ENCODE peak calls at places on chromosomes 3 and 15, in eight cellular contexts. Y is non-pigmented ciliary epithelial cell, J is NCI-H510A treated with DMSO at 0.1 percent for 48 hours, M is T-cell, D is foreskin fibroblast, G is occipital lobe, H is HEK293T, R is substantia nigra. Q is an unnamed sample.
A peak's percentile ranks its signal among the peaks of the same experiment; 100 is the strongest.

GRCh38 chr3:114456742-114457141 is 162.9 kb downstream of the TIGIT start:
- DNase-seq in Y (no peak), J (no peak), M (no peak), D (no peak), G (no peak), H (no peak), R (no peak), Q (no peak)

GRCh38 chr3:12932347-12932746 is 91.0 kb upstream of the RPL32 start:
- DNase-seq in Y (no peak), J (no peak), M (no peak), D (no peak), G (peak; percentile 40), H (no peak), R (peak; percentile 33), Q (no peak)

GRCh38 chr3:178434206-178434805 is 101.9 kb upstream of the KCNMB2 start:
- DNase-seq in Y (no peak), J (peak; percentile 68), M (no peak), D (no peak), G (no peak), H (no peak), R (no peak), Q (no peak)

GRCh38 chr15:58497036-58497785 is 65.4 kb downstream of the LIPC start:
- DNase-seq in Y (no peak), J (no peak), M (no peak), D (no peak), G (no peak), H (no peak), R (peak; percentile 18), Q (no peak)

GRCh38 chr3:177281292-177281942 is 84.1 kb upstream of the TBL1XR1 start:
- DNase-seq in Y (no peak), J (no peak), M (no peak), D (no peak), G (no peak), H (no peak), R (no peak), Q (no peak)

GRCh38 chr3:182479335-182479734 is 314.0 kb upstream of the ATP11B start:
- DNase-seq in Y (no peak), J (no peak), M (no peak), D (no peak), G (no peak), H (no peak), R (no peak), Q (no peak)

GRCh38 chr15:96181873-96182301 is 148.6 kb upstream of the NR2F2 start:
- DNase-seq in Y (peak; percentile 68), J (no peak), M (no peak), D (peak; percentile 90), G (no peak), H (no peak), R (no peak), Q (no peak)

GRCh38 chr15:51263726-51264125 is 74.7 kb downstream of the CYP19A1 start:
- DNase-seq in Y (no peak), J (no peak), M (no peak), D (no peak), G (no peak), H (no peak), R (no peak), Q (no peak)

GRCh38 chr15:64748251-64748650 is 27.1 kb downstream of the RBPMS2 start:
- DNase-seq in Y (no peak), J (no peak), M (no peak), D (no peak), G (no peak), H (no peak), R (no peak), Q (no peak)

GRCh38 chr3:42159706-42160472 is 68.7 kb downstream of the TRAK1 start:
- DNase-seq in Y (no peak), J (peak; percentile 78), M (peak; percentile 44), D (peak; percentile 7), G (no peak), H (no peak), R (no peak), Q (peak; percentile 48)

GRCh38 chr15:52789008-52789600 is 1.0 kb downstream of the ONECUT1 start:
- DNase-seq in Y (no peak), J (no peak), M (no peak), D (no peak), G (no peak), H (no peak), R (no peak), Q (no peak)

GRCh38 chr15:60660290-60661051 is 181.5 kb upstream of the ICE2 start:
- DNase-seq in Y (peak; percentile 19), J (no peak), M (no peak), D (peak; percentile 41), G (no peak), H (no peak), R (no peak), Q (no peak)

GRCh38 chr15:35713733-35714132 is 167.8 kb upstream of the DPH6 start:
- DNase-seq in Y (peak; percentile 71), J (no peak), M (no peak), D (no peak), G (no peak), H (no peak), R (no peak), Q (no peak)

GRCh38 chr15:83436513-83437158 is 10.5 kb upstream of the SH3GL3 start:
- DNase-seq in Y (peak; percentile 15), J (no peak), M (no peak), D (peak; percentile 19), G (no peak), H (peak; percentile 63), R (no peak), Q (no peak)

GRCh38 chr15:90191795-90192494 is 9.2 kb upstream of the SEMA4B start:
- DNase-seq in Y (no peak), J (peak; percentile 95), M (peak; percentile 30), D (no peak), G (peak; percentile 82), H (no peak), R (peak; percentile 90), Q (peak; percentile 84)

GRCh38 chr3:69309810-69310209 is 76.1 kb downstream of the FRMD4B start:
- DNase-seq in Y (no peak), J (no peak), M (no peak), D (no peak), G (no peak), H (peak; percentile 28), R (no peak), Q (no peak)

GRCh38 chr3:162546910-162547309 is 1050.3 kb downstream of the OTOL1 start:
- DNase-seq in Y (no peak), J (no peak), M (no peak), D (no peak), G (no peak), H (no peak), R (no peak), Q (no peak)

GRCh38 chr15:87618203-87618725 is 638.3 kb downstream of the NTRK3 start:
- DNase-seq in Y (no peak), J (no peak), M (no peak), D (no peak), G (no peak), H (no peak), R (no peak), Q (no peak)

GRCh38 chr3:97278506-97278905 is 464.1 kb downstream of the EPHA6 start:
- DNase-seq in Y (no peak), J (no peak), M (no peak), D (no peak), G (no peak), H (no peak), R (no peak), Q (peak; percentile 38)

GRCh38 chr3:195543642-195544536 is 764 bp upstream of the PPP1R2 start:
- DNase-seq in Y (no peak), J (peak; percentile 47), M (no peak), D (no peak), G (no peak), H (no peak), R (no peak), Q (no peak)

GRCh38 chr3:45026038-45026437 is at the start of gene CLEC3B:
- DNase-seq in Y (no peak), J (no peak), M (no peak), D (peak; percentile 67), G (no peak), H (no peak), R (no peak), Q (no peak)

GRCh38 chr3:190099099-190099498 is 21.6 kb downstream of the P3H2 start:
- DNase-seq in Y (no peak), J (no peak), M (no peak), D (no peak), G (no peak), H (no peak), R (no peak), Q (no peak)

GRCh38 chr3:131277836-131278497 is 103.6 kb upstream of the NUDT16 start:
- DNase-seq in Y (peak; percentile 18), J (no peak), M (no peak), D (peak; percentile 14), G (no peak), H (no peak), R (no peak), Q (no peak)

GRCh38 chr3:50624634-50625033 is 7.7 kb downstream of the MAPKAPK3 start:
- DNase-seq in Y (no peak), J (no peak), M (no peak), D (no peak), G (no peak), H (no peak), R (no peak), Q (no peak)

GRCh38 chr3:37092484-37092883 is 81.9 kb downstream of the LRRFIP2 start:
- DNase-seq in Y (no peak), J (no peak), M (no peak), D (no peak), G (no peak), H (no peak), R (no peak), Q (no peak)

GRCh38 chr15:41934843-41935242 is 37.5 kb downstream of the EHD4 start:
- DNase-seq in Y (no peak), J (no peak), M (peak; percentile 79), D (no peak), G (no peak), H (no peak), R (no peak), Q (no peak)

GRCh38 chr3:116140100-116140689 is 305.1 kb downstream of the LSAMP start:
- DNase-seq in Y (no peak), J (peak; percentile 48), M (no peak), D (no peak), G (no peak), H (peak; percentile 28), R (no peak), Q (peak; percentile 22)

GRCh38 chr15:40775740-40776536 is 6.2 kb downstream of the C15orf62 start:
- DNase-seq in Y (no peak), J (no peak), M (no peak), D (no peak), G (no peak), H (no peak), R (no peak), Q (no peak)

GRCh38 chr3:40097507-40098117 is 211.9 kb upstream of the EIF1B start:
- DNase-seq in Y (no peak), J (no peak), M (no peak), D (peak; percentile 26), G (peak; percentile 32), H (no peak), R (no peak), Q (no peak)

GRCh38 chr3:4517095-4517494 is 23.9 kb downstream of the ITPR1 start:
- DNase-seq in Y (no peak), J (no peak), M (no peak), D (no peak), G (no peak), H (no peak), R (no peak), Q (no peak)

GRCh38 chr3:129449279-129450115 is 9.5 kb downstream of the IFT122 start:
- DNase-seq in Y (no peak), J (no peak), M (no peak), D (no peak), G (no peak), H (no peak), R (no peak), Q (no peak)

GRCh38 chr3:46065294-46065705 is 38.0 kb upstream of the XCR1 start:
- DNase-seq in Y (no peak), J (peak; percentile 32), M (peak; percentile 84), D (no peak), G (no peak), H (no peak), R (no peak), Q (peak; percentile 77)

GRCh38 chr3:10817506-10817905 is 1.5 kb downstream of the SLC6A11 start:
- DNase-seq in Y (no peak), J (no peak), M (no peak), D (no peak), G (peak; percentile 31), H (no peak), R (peak; percentile 59), Q (no peak)

GRCh38 chr3:175383813-175384212 is 524.7 kb downstream of the NAALADL2 start:
- DNase-seq in Y (no peak), J (no peak), M (no peak), D (no peak), G (no peak), H (no peak), R (no peak), Q (no peak)